ENCODE peak calls at places on chromosomes 2 and 18, in ten cellular contexts. C is HS-5, P is GM10248, M is ureter, U is Kasumi-1, T is A549, E is HFF-Myc, R is Calu3, I is epithelial cell of proximal tubule, B is GM03348. Q is an unnamed sample.
A peak's percentile ranks its signal among the peaks of the same experiment; 100 is the strongest.

GRCh38 chr2:170737821-170738220 is 22.7 kb downstream of the SP5 start:
- DNase-seq in C (no peak), P (no peak), M (no peak), U (no peak), T (no peak), E (no peak), R (no peak), I (no peak), B (no peak), Q (no peak)

GRCh38 chr2:133966720-133967304 is 287.1 kb upstream of the MGAT5 start:
- DNase-seq in C (no peak), P (no peak), M (no peak), U (no peak), T (no peak), E (no peak), R (no peak), I (no peak), B (no peak), Q (no peak)

GRCh38 chr2:140851258-140851657 is 1279.6 kb downstream of the LRP1B start:
- DNase-seq in C (peak; percentile 14), P (no peak), M (no peak), U (no peak), T (no peak), E (no peak), R (no peak), I (no peak), B (no peak), Q (no peak)

GRCh38 chr18:67133669-67134068 is 382.9 kb downstream of the DSEL start:
- DNase-seq in C (no peak), P (no peak), M (no peak), U (no peak), T (no peak), E (no peak), R (no peak), I (no peak), B (no peak), Q (no peak)

GRCh38 chr18:55398858-55399257 is 189.1 kb downstream of the TCF4 start:
- DNase-seq in C (no peak), P (no peak), M (no peak), U (no peak), T (no peak), E (no peak), R (no peak), I (no peak), B (no peak), Q (no peak)

GRCh38 chr2:99975386-99975785 is 167.0 kb downstream of the AFF3 start:
- DNase-seq in C (peak; percentile 98), P (no peak), M (no peak), U (no peak), T (no peak), E (no peak), R (no peak), I (peak; percentile 41), B (peak; percentile 46), Q (no peak)

GRCh38 chr2:18496516-18496915 is 63.9 kb downstream of the RDH14 start:
- DNase-seq in C (no peak), P (no peak), M (no peak), U (no peak), T (no peak), E (no peak), R (no peak), I (no peak), B (no peak), Q (peak; percentile 41)

GRCh38 chr18:2655954-2656236 is 369 bp downstream of the SMCHD1 start:
- DNase-seq in C (no peak), P (no peak), M (peak; percentile 57), U (no peak), T (peak; percentile 60), E (no peak), R (no peak), I (no peak), B (no peak), Q (no peak)

Q was measured in left kidney.